ENCODE peak calls at places on chromosomes 4 and X, in four cellular contexts. R is lower lobe of right lung, U is fibroblast of lung, M is OCI-LY7. O is an unnamed sample.

GRCh38 chr4:6337331-6337935 is 67.8 kb downstream of the WFS1 start:
- DNase-seq in M (no peak), R (no peak), U (no peak), O (no peak)

GRCh38 chrX:71909956-71910355 is 689 bp upstream of the NHSL2 start:
- DNase-seq in M (no peak), R (no peak), U (no peak), O (no peak)

GRCh38 chr4:174284181-174284886 is 623 bp downstream of the CEP44 start:
- DNase-seq in U (peak; percentile 69), R (no peak), M (no peak), O (no peak)

GRCh38 chr4:186700746-186701145 is 22.9 kb downstream of the FAT1 start:
- DNase-seq in U (peak; percentile 84), R (no peak), M (no peak), O (no peak)

GRCh38 chrX:19990225-19990518 is 689 bp downstream of the BCLAF3 start:
- DNase-seq in R (no peak), U (no peak), M (no peak), O (no peak)

GRCh38 chrX:150704030-150704613 is 10.9 kb downstream of the MTMR1 start:
- DNase-seq in R (no peak), U (no peak), M (no peak), O (no peak)

GRCh38 chr4:13777341-13777740 is 149.8 kb upstream of the BOD1L1 start:
- DNase-seq in R (no peak), U (no peak), M (no peak), O (no peak)

GRCh38 chr4:186554485-186554884 is 882 bp downstream of the MTNR1A start:
- DNase-seq in R (no peak), U (peak; percentile 20), M (no peak), O (no peak)

GRCh38 chr4:125445525-125445924 is 130.8 kb downstream of the FAT4 start:
- DNase-seq in R (no peak), U (no peak), M (no peak), O (no peak)

GRCh38 chr4:151841107-151841506 is 80.3 kb upstream of the GATB start:
- DNase-seq in U (no peak), R (no peak), M (no peak), O (no peak)

GRCh38 chrX:9538544-9539045 is 73.7 kb downstream of the TBL1X start:
- DNase-seq in R (no peak), M (no peak), U (no peak), O (no peak)

GRCh38 chr4:94813221-94813620 is 55.5 kb downstream of the BMPR1B start:
- DNase-seq in R (no peak), U (no peak), M (no peak), O (no peak)

GRCh38 chr4:176274441-176274840 is 5.4 kb upstream of the ASB5 start:
- DNase-seq in R (no peak), M (no peak), U (peak; percentile 73), O (no peak)

GRCh38 chr4:71441186-71442169 is 102.7 kb downstream of the SLC4A4 start:
- DNase-seq in R (no peak), U (no peak), M (no peak), O (no peak)

GRCh38 chr4:168059251-168059650 is 33.1 kb upstream of the ANXA10 start:
- DNase-seq in M (no peak), U (peak; percentile 67), R (no peak), O (peak; percentile 0)

GRCh38 chr4:78616046-78616498 is 64.5 kb downstream of the ANXA3 start:
- DNase-seq in R (no peak), M (no peak), U (peak; percentile 24), O (no peak)

GRCh38 chr4:88017516-88018302 is 10.3 kb downstream of the PKD2 start:
- DNase-seq in M (no peak), U (peak; percentile 98), R (no peak), O (peak; percentile 72)

GRCh38 chrX:10600479-10600878 is 19.9 kb downstream of the MID1 start:
- DNase-seq in U (no peak), M (no peak), R (no peak), O (no peak)

GRCh38 chrX:7689791-7690412 is 153.1 kb upstream of the VCX start:
- DNase-seq in R (no peak), U (no peak), M (no peak), O (no peak)

GRCh38 chr4:73451978-73452747 is 16.1 kb downstream of the AFP start:
- DNase-seq in U (no peak), R (no peak), M (no peak), O (no peak)

GRCh38 chr4:116143221-116143620 is 942.2 kb downstream of the TRAM1L1 start:
- DNase-seq in R (no peak), U (no peak), M (no peak), O (no peak)

DNA sequence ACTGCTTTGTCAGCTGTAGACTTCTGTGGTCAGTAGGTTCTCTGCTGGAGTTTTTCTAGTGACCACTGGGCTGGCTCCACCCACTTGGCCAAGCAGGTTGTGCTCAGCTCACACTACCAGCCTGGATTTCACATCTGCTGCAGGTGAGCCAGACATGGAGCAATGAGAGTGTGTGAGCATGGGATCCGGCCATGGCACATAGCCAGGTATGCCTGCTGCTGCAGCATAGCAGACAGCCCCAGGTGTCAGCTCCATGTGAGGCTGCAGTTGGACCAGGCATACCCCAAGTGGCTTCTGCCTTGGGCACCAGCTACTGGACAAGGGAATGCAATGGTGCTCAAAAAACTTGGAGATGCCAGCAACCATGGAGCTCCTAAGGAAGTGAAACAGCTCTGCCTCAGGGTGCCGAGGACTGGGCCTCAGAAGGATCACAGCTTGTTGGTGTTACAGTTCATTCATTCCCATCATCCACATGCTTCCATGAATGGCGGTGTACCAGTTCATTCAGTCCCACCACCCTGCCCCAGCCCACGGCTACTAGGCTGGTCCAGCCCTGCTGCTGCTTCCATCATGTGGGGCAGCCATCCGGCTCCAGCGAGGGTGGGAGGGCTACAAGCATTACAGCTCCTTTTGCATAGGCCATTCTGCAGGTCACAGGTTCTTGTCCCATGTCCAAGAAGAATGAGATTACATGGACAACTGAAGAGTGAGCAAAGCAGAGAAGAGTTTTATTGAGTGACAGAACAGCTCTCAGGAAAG is 389.1 kb upstream of the PCDH7 start:
- DNase-seq in M (no peak), R (no peak), U (no peak), O (no peak)
- TF ChIP-seq CTCF in M (no peak), R (no peak), U (no peak), O (no peak)

GRCh38 chrX:103017542-103017941 is 46.4 kb downstream of the BEX1 start:
- DNase-seq in U (no peak), R (no peak), M (no peak), O (no peak)
- TF ChIP-seq CTCF in U (no peak), R (no peak), M (no peak), O (peak; percentile 22)

GRCh38 chr4:139774759-139775487 is 109.3 kb downstream of the MGST2 start:
- DNase-seq in R (no peak), M (no peak), U (no peak), O (no peak)
- TF ChIP-seq CTCF in R (no peak), M (no peak), U (no peak), O (no peak)

DNA sequence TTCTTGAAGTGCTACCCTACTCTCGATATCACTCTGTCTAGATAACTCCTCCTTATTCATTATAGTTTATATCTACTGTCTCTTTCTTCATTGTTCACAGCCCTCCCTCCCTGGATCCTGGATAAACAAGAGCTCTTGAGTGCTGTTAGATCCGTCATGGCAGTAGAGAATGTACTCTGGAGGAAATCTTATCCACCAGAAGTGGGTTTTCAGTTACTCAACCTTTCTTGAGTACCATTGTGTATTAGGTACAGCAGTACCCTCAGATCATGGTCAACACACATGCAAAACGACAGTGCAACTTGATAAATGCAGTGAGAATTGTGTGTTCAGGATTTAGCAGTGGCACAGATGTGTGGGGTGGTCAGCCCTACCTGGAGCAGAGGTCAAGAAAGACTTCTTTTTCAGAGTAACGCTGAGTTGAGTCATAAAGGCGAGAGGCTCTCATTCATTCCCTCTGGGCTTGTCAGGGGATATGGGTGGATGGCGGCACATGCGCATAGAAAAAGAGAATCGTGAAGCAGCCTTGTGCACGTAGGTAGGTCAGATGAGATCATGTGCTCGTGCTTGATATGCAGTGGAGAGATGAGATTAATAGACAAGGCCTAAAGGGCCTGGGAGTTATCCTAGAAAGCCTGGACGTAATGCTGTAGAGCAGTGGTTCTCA is 89.5 kb downstream of the SNX25 start:
- DNase-seq in R (no peak), U (no peak), M (no peak), O (no peak)
- TF ChIP-seq CTCF in R (no peak), U (no peak), M (no peak), O (no peak)

O was measured in AG09319.